ENCODE peak calls at places on chromosomes 2 and 18, in seven cellular contexts. Q is mammary epithelial cell, G is GM23248, L is fibroblast of lung, T is PC-9, V is SK-N-SH, F is IMR-90. O is an unnamed sample. For H3K27me3, the result is how much of the 10 kb centered on the place peaks cover.

GRCh38 chr18:11981633-11982366 is 493 bp downstream of the IMPA2 start:
- DNase-seq in Q (peak), G (peak), L (peak), T (peak), V (no peak), F (peak), O (no peak)

GRCh38 chr2:236718207-236718992 is 148.8 kb downstream of the ACKR3 start:
- DNase-seq in Q (peak), G (no peak), L (peak), T (peak), V (no peak), F (peak), O (peak)

GRCh38 chr2:33275689-33276444 is 200.6 kb upstream of the RASGRP3 start:
- DNase-seq in Q (peak), G (peak), L (peak), T (peak), V (peak), F (peak), O (peak)

GRCh38 chr2:126748929-126749518 is 93.1 kb downstream of the GYPC start:
- DNase-seq in Q (no peak), G (no peak), L (no peak), T (no peak), V (no peak), F (no peak), O (no peak)

GRCh38 chr2:8285081-8285480 is 396.8 kb upstream of the ID2 start:
- DNase-seq in Q (no peak), G (peak), L (no peak), T (no peak), V (no peak), F (no peak), O (no peak)

GRCh38 chr2:12513339-12513738 is 203.4 kb upstream of the TRIB2 start:
- DNase-seq in Q (no peak), G (no peak), L (no peak), T (no peak), V (no peak), F (no peak), O (no peak)

GRCh38 chr18:44898536-44898935 is 217.8 kb downstream of the SETBP1 start:
- DNase-seq in Q (no peak), G (no peak), L (no peak), T (no peak), V (no peak), F (no peak), O (no peak)

GRCh38 chr18:35635171-35635570 is 53.6 kb downstream of the GALNT1 start:
- DNase-seq in Q (peak), G (peak), L (peak), T (no peak), V (peak), F (peak), O (peak)

GRCh38 chr2:98027955-98028593 is 32.3 kb upstream of the TMEM131 start:
- DNase-seq in Q (no peak), G (peak), L (peak), T (peak), V (no peak), F (peak), O (peak)

GRCh38 chr2:237350070-237350469 is 63.9 kb downstream of the COL6A3 start:
- DNase-seq in Q (no peak), G (no peak), L (no peak), T (no peak), V (no peak), F (no peak), O (no peak)

GRCh38 chr2:142131016-142131714 is at the start of gene LRP1B:
- DNase-seq in Q (peak), G (peak), L (peak), T (peak), V (peak), F (peak), O (peak)

GRCh38 chr18:6752200-6752873 is 22.8 kb downstream of the ARHGAP28 start:
- DNase-seq in Q (no peak), G (peak), L (peak), T (no peak), V (no peak), F (peak), O (peak)

GRCh38 chr2:25548587-25548986 is 124.8 kb downstream of the DTNB start:
- DNase-seq in Q (no peak), G (no peak), L (no peak), T (no peak), V (peak), F (no peak), O (no peak)

GRCh38 chr2:240972636-240973521 is 25.5 kb upstream of the SNED1 start:
- DNase-seq in Q (peak), G (peak), L (peak), T (no peak), V (peak), F (no peak), O (peak)

GRCh38 chr2:10000541-10000940 is 42.8 kb upstream of the KLF11 start:
- DNase-seq in Q (no peak), G (no peak), L (no peak), T (no peak), V (no peak), F (no peak), O (no peak)

GRCh38 chr2:15725788-15726112 is 134.1 kb downstream of the DDX1 start:
- DNase-seq in Q (no peak), G (no peak), L (no peak), T (no peak), V (no peak), F (no peak), O (no peak)

GRCh38 chr2:177010134-177010533 is 202.5 kb upstream of the HNRNPA3 start:
- DNase-seq in Q (no peak), G (no peak), L (no peak), T (no peak), V (no peak), F (no peak), O (no peak)

GRCh38 chr18:49123431-49123830 is 172.7 kb upstream of the SMAD7 start:
- DNase-seq in Q (no peak), G (peak), L (no peak), T (no peak), V (no peak), F (peak), O (no peak)

GRCh38 chr2:12501469-12502147 is 215.1 kb upstream of the TRIB2 start:
- DNase-seq in Q (peak), G (peak), L (no peak), T (no peak), V (no peak), F (peak), O (no peak)

GRCh38 chr2:144379891-144380311 is 140.0 kb downstream of the ZEB2 start:
- DNase-seq in Q (no peak), G (no peak), L (no peak), T (no peak), V (no peak), F (no peak), O (no peak)

GRCh38 chr2:101792208-101792607 is 94.7 kb downstream of the MAP4K4 start:
- DNase-seq in Q (no peak), G (no peak), L (no peak), T (no peak), V (no peak), F (no peak), O (no peak)

GRCh38 chr18:2420367-2420766 is 150.9 kb downstream of the METTL4 start:
- DNase-seq in Q (no peak), G (no peak), L (no peak), T (no peak), V (no peak), F (no peak), O (no peak)

GRCh38 chr2:113117594-113118262 is 9.7 kb upstream of the IL1RN start:
- DNase-seq in Q (peak), G (peak), L (peak), T (peak), V (no peak), F (peak), O (peak)

GRCh38 chr18:73043231-73044000 is 175.6 kb upstream of the NETO1 start:
- DNase-seq in Q (no peak), G (no peak), L (no peak), T (no peak), V (no peak), F (no peak), O (no peak)

GRCh38 chr18:60049172-60049571 is 149.4 kb downstream of the PMAIP1 start:
- DNase-seq in Q (no peak), G (no peak), L (no peak), T (no peak), V (no peak), F (no peak), O (no peak)

GRCh38 chr2:75646090-75646582 is 447 bp upstream of the MRPL19 start:
- DNase-seq in Q (no peak), G (no peak), L (no peak), T (no peak), V (no peak), F (no peak), O (no peak)

GRCh38 chr2:201182650-201183372 is at the start of gene CASP10:
- DNase-seq in Q (peak), G (peak), L (peak), T (peak), V (no peak), F (peak), O (peak)

GRCh38 chr2:69297216-69297615 is 89.8 kb downstream of the GFPT1 start:
- DNase-seq in Q (no peak), G (peak), L (no peak), T (no peak), V (no peak), F (no peak), O (no peak)

GRCh38 chr2:30877833-30878232 is 70.6 kb upstream of the CAPN13 start:
- DNase-seq in Q (no peak), G (no peak), L (no peak), T (no peak), V (no peak), F (no peak), O (no peak)

GRCh38 chr2:151544449-151544848 is 134.7 kb downstream of the RIF1 start:
- DNase-seq in Q (no peak), G (peak), L (peak), T (no peak), V (no peak), F (no peak), O (no peak)

GRCh38 chr2:17628349-17629261 is 88.1 kb downstream of the VSNL1 start:
- DNase-seq in Q (peak), G (no peak), L (peak), T (no peak), V (no peak), F (no peak), O (peak)

GRCh38 chr2:153059338-153060052 is 341.1 kb downstream of the ARL6IP6 start:
- DNase-seq in Q (peak), G (peak), L (peak), T (peak), V (no peak), F (no peak), O (peak)

GRCh38 chr2:131034122-131035051 is 58.9 kb downstream of the FAM168B start:
- DNase-seq in Q (peak), G (peak), L (peak), T (peak), V (peak), F (peak), O (peak)

GRCh38 chr2:226098861-226099466 is 699.5 kb downstream of the NYAP2 start:
- DNase-seq in Q (no peak), G (no peak), L (no peak), T (no peak), V (no peak), F (no peak), O (no peak)

GRCh38 chr2:55871637-55872036 is 51.9 kb downstream of the EFEMP1 start:
- DNase-seq in Q (no peak), G (no peak), L (no peak), T (no peak), V (no peak), F (no peak), O (no peak)

GRCh38 chr2:104432972-104433371 is 420.9 kb upstream of the POU3F3 start:
- DNase-seq in Q (no peak), G (no peak), L (no peak), T (no peak), V (no peak), F (no peak), O (no peak)

GRCh38 chr2:98379311-98380202 is 33.3 kb downstream of the CNGA3 start:
- DNase-seq in Q (peak), G (peak), L (peak), T (no peak), V (no peak), F (no peak), O (peak)

DNA sequence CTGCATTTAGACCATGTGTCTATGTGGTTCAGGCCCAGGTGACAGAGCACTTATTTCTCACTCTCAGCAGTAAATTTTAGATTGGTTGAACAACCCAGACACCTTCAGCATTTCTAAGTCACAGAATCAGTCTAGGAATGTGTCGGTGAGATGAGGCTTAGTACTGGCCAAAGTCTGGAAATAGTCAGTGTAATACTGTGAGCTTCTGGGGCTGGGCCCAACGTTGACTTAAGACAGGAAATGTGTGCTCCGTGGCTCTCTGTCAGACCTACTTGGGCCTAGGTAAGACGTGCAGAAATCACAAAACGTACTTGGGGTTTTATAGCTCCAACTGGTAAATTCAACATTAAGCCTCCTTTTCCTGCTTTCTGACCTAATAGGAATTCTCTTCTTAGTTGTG is 160.3 kb upstream of the COL3A1 start:
- DNase-seq in Q (no peak), G (peak), L (peak), T (no peak), V (no peak), F (no peak), O (peak)
- H3K27ac ChIP-seq in Q (no peak), G (peak), L (peak), T (no peak), V (peak), F (no peak), O (peak)

DNA sequence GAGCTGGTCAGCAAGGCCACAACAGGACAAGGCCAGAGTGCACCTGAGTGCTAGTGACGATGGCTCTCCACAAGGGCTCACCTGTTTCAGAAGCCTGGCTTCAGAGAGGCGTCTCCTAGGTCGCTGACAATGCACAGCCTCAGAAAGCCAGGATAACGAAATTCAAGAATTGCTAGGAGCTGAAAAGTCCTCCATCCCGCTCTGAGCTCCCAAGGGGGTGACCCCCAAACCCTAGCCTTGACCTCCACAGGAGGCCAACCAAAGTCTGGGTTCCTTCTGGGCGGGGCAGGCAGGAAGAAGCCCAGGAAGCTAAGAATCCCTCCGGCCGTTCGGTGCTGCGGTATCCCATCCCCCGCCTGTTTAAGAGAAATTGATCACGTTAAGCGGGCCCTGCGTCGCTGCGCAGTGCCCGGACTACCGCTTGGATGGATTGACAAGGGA is 2.5 kb upstream of the OSR1 start:
- DNase-seq in Q (no peak), G (no peak), L (no peak), T (no peak), V (peak), F (no peak), O (no peak)
- H3K27me3 ChIP-seq in Q (under half), G (under half), L (under half), T (under half), V (under half), F (under half), O (half or more)

DNA sequence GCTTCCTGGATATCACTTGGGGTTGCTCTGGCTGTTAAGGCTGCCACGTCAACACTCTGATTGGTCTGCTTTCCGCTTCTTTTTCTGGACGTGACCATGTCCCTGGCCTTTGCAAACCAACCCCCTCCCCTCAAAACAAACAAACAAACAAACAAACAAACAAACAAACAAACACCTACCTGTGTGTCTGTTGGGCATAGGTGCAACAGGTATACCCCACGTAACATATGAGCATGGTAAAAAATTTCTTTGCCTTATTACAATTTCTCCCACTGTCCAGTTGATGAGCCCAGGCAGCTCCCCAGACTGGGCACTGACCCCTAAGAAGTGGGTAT is 80.6 kb downstream of the ADD2 start:
- DNase-seq in Q (no peak), G (no peak), L (no peak), T (no peak), V (no peak), F (no peak), O (no peak)
- H2AFZ ChIP-seq in Q (no peak), G (peak), L (no peak), T (no peak), V (peak), F (no peak), O (peak)

DNA sequence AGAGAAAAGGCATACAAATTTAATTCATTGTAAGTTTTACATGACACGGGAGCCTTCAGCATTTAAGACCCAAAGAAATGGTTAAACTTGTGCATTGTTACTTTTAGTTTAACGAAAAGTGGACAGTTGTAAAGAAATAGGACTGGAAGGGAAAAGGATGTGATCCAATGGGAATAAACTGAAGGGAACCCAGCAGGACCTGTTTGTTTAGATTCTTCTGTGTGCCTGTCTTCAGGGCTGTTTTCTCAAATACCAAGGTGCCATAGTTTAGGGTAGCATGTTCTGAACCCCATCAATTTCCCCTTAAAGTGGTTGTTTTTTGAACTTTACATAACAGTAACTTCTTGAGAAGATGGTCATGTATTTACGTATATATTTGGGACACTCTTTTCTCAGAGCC is 30.3 kb upstream of the CABLES1 start:
- DNase-seq in Q (no peak), G (no peak), L (no peak), T (peak), V (no peak), F (no peak), O (no peak)
- H3K27ac ChIP-seq in Q (no peak), G (no peak), L (no peak), T (peak), V (no peak), F (no peak), O (no peak)

DNA sequence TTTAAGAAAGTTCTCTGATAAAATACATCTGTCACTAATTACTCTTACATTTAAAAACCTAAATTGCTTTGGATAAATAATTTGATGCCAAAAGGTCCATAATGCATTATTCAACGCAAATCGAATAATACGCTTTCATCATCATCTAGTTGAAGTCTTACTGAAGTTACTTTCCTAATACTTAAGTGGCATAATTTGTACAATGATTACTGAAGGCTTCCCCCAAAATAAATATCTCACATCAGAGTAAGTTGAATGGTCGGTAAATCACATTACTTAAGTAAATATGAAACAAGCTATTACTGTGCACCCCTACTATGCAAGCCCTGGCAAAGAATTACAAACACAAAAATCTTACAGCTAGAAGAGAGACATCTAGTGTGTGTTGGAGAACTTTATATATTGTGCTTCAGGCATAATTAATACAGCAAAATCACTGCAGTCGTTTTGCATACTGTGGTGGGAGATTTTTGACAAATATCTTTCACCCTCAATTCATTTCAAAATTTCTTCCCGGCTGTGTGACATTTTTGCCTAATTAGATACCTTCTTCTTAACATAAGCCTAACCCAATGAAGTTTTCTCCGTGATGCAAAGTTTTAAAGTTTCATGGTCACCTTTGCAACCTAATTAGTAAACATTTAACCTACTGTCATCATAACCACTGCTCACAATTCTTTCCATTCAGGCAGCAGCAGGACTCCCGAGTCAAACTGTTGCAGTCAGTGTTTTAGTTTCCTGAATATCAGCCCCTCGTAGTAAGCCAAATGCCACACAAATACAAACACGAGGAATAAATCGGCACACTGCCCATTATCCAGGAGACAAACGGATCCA is 106.0 kb upstream of the KCTD1 start:
- DNase-seq in Q (no peak), G (no peak), L (no peak), T (no peak), V (no peak), F (no peak), O (no peak)
- H3K27me3 ChIP-seq in Q (under half), G (under half), L (under half), T (under half), V (under half), F (under half), O (under half)

GRCh38 chr2:147260243-147260642 is 584.6 kb upstream of the ACVR2A start:
- DNase-seq in Q (no peak), G (no peak), L (no peak), T (no peak), V (no peak), F (no peak), O (no peak)
- H2AFZ ChIP-seq in Q (no peak), G (no peak), L (no peak), T (no peak), V (no peak), F (no peak), O (no peak)

GRCh38 chr2:106057206-106057605 is 136.9 kb downstream of the UXS1 start:
- DNase-seq in Q (peak), G (peak), L (no peak), T (no peak), V (no peak), F (no peak), O (no peak)

GRCh38 chr2:106053581-106053980 is 140.5 kb downstream of the UXS1 start:
- DNase-seq in Q (peak), G (peak), L (no peak), T (no peak), V (no peak), F (no peak), O (no peak)

GRCh38 chr2:106054880-106055655 is 139.0 kb downstream of the UXS1 start:
- DNase-seq in Q (no peak), G (no peak), L (no peak), T (no peak), V (no peak), F (no peak), O (no peak)

GRCh38 chr2:106054336-106054735 is 139.8 kb downstream of the UXS1 start:
- DNase-seq in Q (no peak), G (no peak), L (no peak), T (no peak), V (no peak), F (no peak), O (no peak)

DNA sequence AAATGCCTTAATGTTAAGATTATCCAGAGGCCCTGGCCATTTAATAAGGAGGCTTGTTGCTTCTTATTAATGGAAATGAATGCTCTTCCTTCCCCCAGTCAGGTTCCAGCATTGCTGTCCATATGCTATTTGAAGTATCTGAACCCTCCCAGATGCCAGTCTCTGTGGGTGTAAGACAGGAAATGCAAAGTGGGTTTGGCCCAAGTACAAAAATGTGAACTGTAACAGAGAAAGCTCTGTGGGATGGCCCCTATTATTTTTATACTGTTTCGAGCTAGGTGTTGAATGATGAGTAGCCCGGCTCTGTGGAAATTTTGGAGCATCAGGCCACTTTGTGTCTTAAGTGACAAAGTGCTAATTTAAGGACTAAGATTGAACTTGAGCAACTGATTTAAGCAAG is 141.0 kb downstream of the UXS1 start:
- DNase-seq in Q (peak), G (peak), L (peak), T (no peak), V (no peak), F (peak), O (peak)
- H3K27ac ChIP-seq in Q (peak), G (no peak), L (no peak), T (no peak), V (no peak), F (no peak), O (no peak)